ENCODE peak calls at places on chromosomes 5 and 9, in eight cellular contexts. Y, K, E, S, J, P, W and N are unnamed samples.

GRCh38 chr9:4235951-4236804 is 63.7 kb downstream of the GLIS3 start:
- DNase-seq in W (peak), Y (peak), J (no peak), E (no peak), P (no peak), K (no peak), S (peak), N (no peak)

GRCh38 chr5:133079048-133079447 is 27.2 kb downstream of the HSPA4 start:
- DNase-seq in Y (peak), J (no peak), W (peak), S (no peak), K (no peak), E (no peak), P (no peak), N (no peak)

GRCh38 chr5:5593391-5593790 is 170.9 kb downstream of the ICE1 start:
- DNase-seq in K (no peak), J (no peak), E (no peak), S (no peak), P (no peak), Y (no peak), W (no peak), N (no peak)

GRCh38 chr9:4572184-4572826 is 82.0 kb downstream of the SLC1A1 start:
- DNase-seq in J (no peak), P (no peak), S (no peak), K (no peak), W (no peak), E (no peak), Y (no peak), N (no peak)

GRCh38 chr9:69637801-69638200 is 34.4 kb downstream of the APBA1 start:
- DNase-seq in E (no peak), P (no peak), J (no peak), S (peak), Y (peak), W (peak), K (no peak), N (no peak)

GRCh38 chr9:75369989-75370388 is 281.7 kb downstream of the OSTF1 start:
- DNase-seq in S (no peak), K (no peak), J (no peak), Y (peak), P (no peak), W (no peak), E (no peak), N (no peak)

GRCh38 chr9:115649991-115650472 is 503.6 kb upstream of the PAPPA start:
- DNase-seq in K (no peak), P (no peak), S (no peak), W (peak), E (no peak), Y (peak), J (no peak), N (no peak)

GRCh38 chr5:50672663-50673062 is 6.2 kb downstream of the PARP8 start:
- DNase-seq in K (no peak), J (no peak), W (no peak), E (peak), Y (no peak), S (no peak), P (no peak), N (no peak)

GRCh38 chr9:133236291-133237071 is 27.4 kb upstream of the OBP2B start:
- DNase-seq in K (no peak), S (no peak), E (no peak), W (no peak), J (no peak), P (no peak), Y (no peak), N (peak)

GRCh38 chr9:92723299-92723625 is 41.4 kb downstream of the BICD2 start:
- DNase-seq in S (peak), P (no peak), Y (peak), E (no peak), J (no peak), W (no peak), K (no peak), N (no peak)

GRCh38 chr5:160846642-160847041 is 5.4 kb downstream of the ATP10B start:
- DNase-seq in S (no peak), E (no peak), W (no peak), Y (no peak), J (no peak), P (no peak), K (no peak), N (no peak)

GRCh38 chr9:81390802-81391456 is 298.4 kb downstream of the TLE1 start:
- DNase-seq in S (peak), J (no peak), K (no peak), Y (no peak), E (no peak), W (no peak), P (no peak), N (no peak)

GRCh38 chr9:93154293-93154903 is 20.3 kb upstream of the NINJ1 start:
- DNase-seq in P (no peak), S (no peak), W (no peak), J (no peak), E (peak), K (no peak), Y (peak), N (no peak)

GRCh38 chr5:40914835-40915234 is 5.5 kb downstream of the C7 start:
- DNase-seq in E (no peak), P (no peak), W (peak), Y (peak), K (no peak), S (no peak), J (no peak), N (no peak)

GRCh38 chr5:127673401-127673800 is 24.5 kb downstream of the CTXN3 start:
- DNase-seq in J (no peak), W (no peak), K (no peak), Y (peak), S (peak), E (no peak), P (no peak), N (no peak)

GRCh38 chr9:134689320-134690181 is 47.9 kb downstream of the COL5A1 start:
- DNase-seq in S (no peak), E (peak), P (peak), W (peak), Y (peak), J (no peak), K (no peak), N (no peak)

GRCh38 chr5:166251786-166252185 is 2039.7 kb upstream of the WWC1 start:
- DNase-seq in Y (no peak), P (no peak), W (no peak), J (no peak), E (no peak), S (no peak), K (no peak), N (no peak)

GRCh38 chr9:85688361-85688760 is 53.4 kb downstream of the AGTPBP1 start:
- DNase-seq in K (no peak), Y (no peak), P (no peak), E (no peak), W (no peak), J (no peak), S (no peak), N (no peak)

GRCh38 chr5:57816108-57816507 is 333.5 kb upstream of the ACTBL2 start:
- DNase-seq in E (no peak), W (peak), K (peak), S (peak), Y (peak), J (no peak), P (no peak), N (no peak)

DNA sequence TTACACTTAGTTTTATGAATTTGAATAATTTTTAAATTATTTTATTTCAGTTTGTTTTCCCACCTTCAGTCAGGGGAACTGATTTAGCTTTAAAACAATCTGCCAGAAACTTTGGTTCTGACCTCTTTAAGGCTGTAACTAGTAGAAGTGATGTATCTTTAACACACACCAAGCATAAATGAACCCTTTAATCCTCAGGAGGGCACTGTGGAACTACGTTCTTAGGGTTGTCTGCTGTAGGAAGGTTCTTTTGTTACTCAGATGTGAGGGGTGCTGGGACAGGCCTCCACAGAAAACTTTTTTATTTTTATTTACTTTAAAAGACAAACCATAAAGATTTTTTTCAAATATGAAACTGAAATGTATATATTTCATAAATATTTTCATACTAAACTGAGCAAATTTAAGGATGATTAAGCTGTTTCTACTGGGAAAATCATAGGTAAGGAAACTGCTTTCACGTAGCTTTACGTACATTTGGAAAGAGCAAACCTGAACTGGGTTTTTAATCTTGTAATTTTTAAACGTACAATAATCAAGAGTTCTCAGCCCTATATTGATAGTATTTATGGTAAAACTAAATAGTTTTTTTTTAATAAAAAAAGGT is 5.3 kb downstream of the KLF4 start:
- DNase-seq in S (peak), E (peak), Y (peak), K (no peak), W (peak), P (no peak), J (peak), N (no peak)
- TF ChIP-seq CTCF in S (peak), E (peak), Y (peak), K (peak), W (peak), P (peak), J (peak), N (peak)

GRCh38 chr5:111697881-111698757 is 58.9 kb downstream of the NREP start:
- DNase-seq in S (peak), J (no peak), W (peak), P (no peak), K (no peak), Y (peak), E (no peak), N (no peak)
- TF ChIP-seq CTCF in S (peak), J (no peak), W (peak), P (no peak), K (peak), Y (peak), E (no peak), N (peak)

GRCh38 chr5:90866333-90866732 is 307.7 kb downstream of the ADGRV1 start:
- DNase-seq in P (peak), Y (peak), W (peak), E (peak), J (no peak), S (peak), K (peak), N (no peak)
- TF ChIP-seq CTCF in P (peak), Y (peak), W (peak), E (no peak), J (peak), S (peak), K (peak), N (peak)

GRCh38 chr5:61357745-61358144 is 25.7 kb downstream of the ZSWIM6 start:
- DNase-seq in Y (peak), S (no peak), K (no peak), E (peak), J (no peak), P (no peak), W (no peak), N (no peak)
- TF ChIP-seq CTCF in Y (peak), S (peak), K (peak), E (peak), J (peak), P (peak), W (peak), N (peak)

DNA sequence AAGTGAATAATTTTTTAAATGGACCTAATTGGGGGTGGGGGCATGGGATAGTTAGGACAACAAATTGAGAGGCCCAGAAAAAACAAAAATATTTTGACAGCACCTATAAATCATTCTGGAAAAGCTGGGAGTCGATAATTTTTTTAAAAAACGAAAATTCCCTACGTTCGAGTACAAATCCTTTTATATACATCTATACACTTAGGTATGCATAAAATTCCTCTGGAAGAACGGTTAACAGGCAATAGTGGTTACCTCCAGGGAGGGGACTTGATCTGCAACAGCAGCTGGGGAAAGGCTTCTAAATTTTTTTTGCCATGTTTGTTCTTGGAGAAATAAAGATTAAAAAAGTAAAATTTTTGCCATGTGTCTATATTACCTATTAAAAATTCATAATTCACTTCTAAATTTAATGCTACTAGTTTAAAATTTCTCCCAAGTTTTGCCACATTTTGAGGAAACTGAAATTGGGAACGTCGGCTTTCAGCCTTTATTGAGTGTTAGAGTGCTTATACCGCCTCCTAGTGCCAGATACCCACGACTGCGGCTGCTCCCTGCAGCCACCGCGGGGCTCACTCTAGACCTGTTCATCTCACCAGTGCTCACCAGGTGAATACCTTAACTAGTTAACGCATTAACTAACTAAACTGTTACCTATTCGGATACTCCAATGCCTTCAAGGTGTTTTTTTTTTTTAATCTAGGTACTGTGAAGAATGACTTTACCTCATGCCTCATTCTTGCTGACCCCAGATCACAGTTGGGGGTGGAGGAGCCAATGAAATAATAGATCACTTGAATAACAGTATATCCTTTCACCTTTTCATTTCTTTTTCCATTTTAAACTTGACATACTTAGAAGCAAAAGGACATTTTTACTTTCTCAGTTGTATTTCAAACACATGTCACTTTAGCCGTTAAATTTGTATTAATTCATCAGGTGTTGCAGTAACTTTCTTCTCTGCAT is 1.8 kb upstream of the BHMT start:
- DNase-seq in W (no peak), K (peak), E (peak), Y (peak), S (no peak), P (no peak), J (no peak), N (no peak)
- TF ChIP-seq CTCF in W (peak), K (peak), E (peak), Y (peak), S (peak), P (peak), J (peak), N (peak)

GRCh38 chr5:112528928-112529327 is 109.9 kb upstream of the EPB41L4A start:
- DNase-seq in J (no peak), W (no peak), P (no peak), Y (no peak), E (no peak), K (no peak), S (no peak), N (no peak)

GRCh38 chr5:112533315-112533867 is 114.3 kb upstream of the EPB41L4A start:
- DNase-seq in E (no peak), K (no peak), W (no peak), P (no peak), Y (no peak), S (peak), J (no peak), N (no peak)

GRCh38 chr5:112532654-112533314 is 113.7 kb upstream of the EPB41L4A start:
- DNase-seq in K (no peak), P (no peak), W (no peak), Y (no peak), E (no peak), S (no peak), J (no peak), N (no peak)

GRCh38 chr5:112525217-112525616 is 106.1 kb upstream of the EPB41L4A start:
- DNase-seq in K (no peak), E (no peak), S (no peak), P (no peak), W (no peak), Y (no peak), J (no peak), N (no peak)

DNA sequence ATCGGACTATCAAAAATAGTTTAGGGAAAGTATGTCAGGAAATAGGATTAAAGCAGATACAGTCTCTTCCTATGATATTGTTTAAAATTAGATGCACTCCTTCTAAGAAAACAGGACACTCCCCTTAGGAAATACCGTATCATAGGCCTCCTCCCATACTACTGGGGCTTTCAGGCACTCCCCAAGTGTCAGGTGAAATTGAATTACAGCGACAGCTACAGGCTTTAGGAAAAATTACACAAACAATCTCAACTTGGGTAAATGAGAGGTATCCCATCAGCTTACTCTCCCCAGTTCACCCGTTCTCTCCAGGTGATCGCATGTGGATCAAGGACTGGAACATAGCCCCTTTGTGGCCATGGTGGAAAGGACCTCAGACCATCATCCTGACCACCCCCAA is 110.4 kb upstream of the EPB41L4A start:
- DNase-seq in K (peak), J (no peak), E (peak), S (peak), Y (peak), P (no peak), W (peak), N (no peak)
- TF ChIP-seq CTCF in K (peak), J (peak), E (peak), S (peak), Y (peak), P (peak), W (peak), N (peak)

GRCh38 chr9:7567687-7568086 is 231.9 kb downstream of the DMAC1 start:
- DNase-seq in E (no peak), W (no peak), Y (no peak), J (no peak), S (no peak), K (no peak), P (no peak), N (no peak)

DNA sequence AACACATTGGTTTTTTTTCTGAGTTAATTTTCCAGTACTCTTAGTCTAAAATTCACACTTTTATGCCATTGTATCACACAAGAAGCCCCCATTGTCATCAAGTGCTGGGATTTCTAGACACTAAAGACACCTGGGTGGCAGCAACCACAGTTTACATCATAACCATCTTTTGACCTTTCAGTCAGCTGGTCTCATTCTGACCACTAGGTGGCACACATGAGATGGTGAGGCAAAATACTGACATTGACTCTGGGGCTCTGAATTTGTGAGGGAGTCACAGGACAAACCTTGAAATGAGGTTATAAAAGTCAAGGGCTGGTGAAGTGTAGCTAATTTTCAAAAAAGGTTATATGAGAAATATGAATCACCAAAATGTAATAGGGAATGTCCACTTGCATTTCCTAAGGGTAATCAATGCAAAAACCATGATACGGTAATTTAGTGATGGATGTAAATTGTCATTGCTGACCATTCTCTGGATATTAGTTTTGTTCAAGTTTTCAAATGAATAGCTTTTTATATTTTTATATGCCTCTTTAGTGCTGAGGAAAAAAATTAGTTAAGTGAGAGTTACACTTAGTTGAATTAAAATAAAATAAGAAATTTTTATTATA is 229.4 kb downstream of the DMAC1 start:
- DNase-seq in S (peak), E (peak), Y (peak), K (peak), J (peak), W (peak), P (peak), N (no peak)
- TF ChIP-seq CTCF in S (peak), E (peak), Y (peak), K (peak), J (peak), W (peak), P (peak), N (peak)